ENCODE peak calls at places on chromosome 2, in five cellular contexts. C, Y, P, Z and T are unnamed samples.

GRCh38 chr2:183172220-183172887 is 48.1 kb downstream of the NUP35 start:
- DNase-seq in P (no peak), Y (no peak), Z (no peak), C (peak; percentile 55), T (no peak)

GRCh38 chr2:120711694-120712093 is 24.0 kb upstream of the GLI2 start:
- DNase-seq in C (no peak), Z (no peak), Y (no peak), P (no peak), T (no peak)

GRCh38 chr2:65370387-65371093 is 61.9 kb downstream of the SPRED2 start:
- DNase-seq in C (no peak), Z (peak; percentile 30), P (peak; percentile 93), Y (peak; percentile 49), T (no peak)

GRCh38 chr2:26735883-26736588 is 28.0 kb upstream of the SLC35F6 start:
- DNase-seq in P (peak; percentile 48), Z (no peak), C (no peak), Y (no peak), T (peak; percentile 57)

GRCh38 chr2:74440378-74441110 is 1.2 kb downstream of the RTKN start:
- DNase-seq in Y (peak; percentile 92), C (peak; percentile 92), Z (no peak), P (peak; percentile 95), T (peak; percentile 99)

GRCh38 chr2:65661980-65662653 is 229.7 kb upstream of the SPRED2 start:
- DNase-seq in C (no peak), Z (no peak), P (no peak), Y (no peak), T (no peak)

GRCh38 chr2:158600155-158600802 is 143.5 kb downstream of the PKP4 start:
- DNase-seq in Z (no peak), P (no peak), Y (no peak), C (no peak), T (no peak)

GRCh38 chr2:122451040-122451439 is 695.6 kb downstream of the TSN start:
- DNase-seq in P (peak; percentile 47), C (no peak), Y (peak; percentile 14), Z (no peak), T (peak; percentile 6)

GRCh38 chr2:133970641-133971040 is 283.2 kb upstream of the MGAT5 start:
- DNase-seq in Y (no peak), P (no peak), Z (no peak), C (no peak), T (no peak)

GRCh38 chr2:241379481-241380480 is 23.7 kb downstream of the FARP2 start:
- DNase-seq in Y (no peak), Z (no peak), P (no peak), C (no peak), T (no peak)

GRCh38 chr2:36455788-36456187 is 100.2 kb downstream of the CRIM1 start:
- DNase-seq in Y (no peak), P (no peak), C (no peak), Z (no peak), T (no peak)

GRCh38 chr2:162072181-162072702 is 1.8 kb downstream of the DPP4 start:
- DNase-seq in C (no peak), P (peak; percentile 59), Y (no peak), Z (no peak), T (no peak)

GRCh38 chr2:203484266-203485112 is 50.6 kb downstream of the RAPH1 start:
- DNase-seq in Y (peak; percentile 11), C (no peak), Z (peak; percentile 40), P (peak; percentile 46), T (no peak)

GRCh38 chr2:63440612-63441011 is 147.7 kb downstream of the WDPCP start:
- DNase-seq in P (no peak), Z (no peak), Y (no peak), C (no peak), T (no peak)

GRCh38 chr2:157627594-157628281 is 926 bp downstream of the ACVR1C start:
- DNase-seq in C (no peak), Z (no peak), P (no peak), Y (no peak), T (no peak)

GRCh38 chr2:200747668-200748618 is 63.8 kb upstream of the BZW1 start:
- DNase-seq in P (peak; percentile 99), Y (no peak), C (no peak), Z (no peak), T (no peak)

GRCh38 chr2:60551241-60552095 is 2.0 kb downstream of the BCL11A start:
- DNase-seq in P (no peak), C (peak; percentile 64), Y (no peak), Z (no peak), T (peak; percentile 62)

GRCh38 chr2:120395221-120395620 is 49.3 kb downstream of the INHBB start:
- DNase-seq in C (peak; percentile 46), P (no peak), Y (no peak), Z (no peak), T (no peak)

GRCh38 chr2:75021672-75022071 is 63.2 kb downstream of the POLE4 start:
- DNase-seq in Z (no peak), P (peak; percentile 91), C (no peak), Y (no peak), T (no peak)

GRCh38 chr2:121955313-121956211 is 200.1 kb downstream of the TSN start:
- DNase-seq in Z (no peak), C (no peak), Y (no peak), P (no peak), T (peak; percentile 56)

GRCh38 chr2:240224676-240225075 is 84.2 kb upstream of the OTOS start:
- DNase-seq in Z (no peak), C (no peak), P (no peak), Y (no peak), T (no peak)

GRCh38 chr2:222943820-222944219 is 83.0 kb downstream of the ACSL3 start:
- DNase-seq in Z (no peak), P (no peak), C (no peak), Y (no peak), T (no peak)

GRCh38 chr2:129797489-129798300 is 181.8 kb upstream of the RAB6C start:
- DNase-seq in Y (no peak), P (no peak), Z (no peak), C (no peak), T (no peak)

GRCh38 chr2:129722306-129723020 is 257.0 kb upstream of the RAB6C start:
- DNase-seq in Z (no peak), P (no peak), C (no peak), Y (no peak), T (no peak)

GRCh38 chr2:146748046-146748445 is 1096.8 kb upstream of the ACVR2A start:
- DNase-seq in Z (no peak), C (no peak), P (no peak), Y (no peak), T (no peak)

GRCh38 chr2:78861546-78861945 is 164.0 kb upstream of the REG3G start:
- DNase-seq in Y (peak; percentile 24), C (no peak), Z (no peak), P (peak; percentile 51), T (peak; percentile 16)

DNA sequence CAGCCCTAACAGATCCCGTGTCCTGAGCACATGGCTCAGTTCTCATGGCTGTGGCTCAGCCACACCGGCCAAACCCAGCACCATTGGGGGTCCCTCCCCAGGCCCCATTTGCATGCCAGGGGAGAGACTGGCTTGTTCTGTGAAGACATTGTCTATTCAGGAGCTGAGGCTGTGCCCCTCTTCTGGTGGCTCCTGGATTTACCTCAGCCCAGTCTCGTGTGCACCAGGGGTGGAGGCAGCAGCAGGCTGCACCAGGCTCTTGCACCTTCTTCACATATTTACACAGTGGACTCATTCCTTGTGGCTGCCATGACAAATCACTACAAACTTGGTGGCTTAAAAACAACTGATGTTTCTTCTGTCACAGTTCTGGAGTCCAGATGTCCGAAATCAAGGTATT is 92.4 kb upstream of the ITGA6 start:
- DNase-seq in Z (no peak), Y (no peak), P (no peak), C (no peak), T (no peak)
- H2AFZ ChIP-seq in Z (no peak overlapping the region), Y (no peak overlapping the region), P (no peak overlapping the region), C (no peak overlapping the region), T (no peak overlapping the region)

GRCh38 chr2:181438298-181438697 is 18.9 kb upstream of the ITGA4 start:
- DNase-seq in C (no peak), P (no peak), Z (no peak), Y (no peak), T (no peak)
- TF ChIP-seq GABPA in C (no peak), P (no peak), Z (no peak), Y (no peak), T (no peak)

GRCh38 chr2:168561991-168562390 is 105.9 kb downstream of the CERS6 start:
- DNase-seq in Y (no peak), C (no peak), Z (no peak), P (no peak), T (no peak)

GRCh38 chr2:168565112-168565511 is 109.0 kb downstream of the CERS6 start:
- DNase-seq in P (no peak), Z (no peak), C (no peak), Y (no peak), T (no peak)

GRCh38 chr2:168560817-168561485 is 104.9 kb downstream of the CERS6 start:
- DNase-seq in Y (no peak), Z (no peak), P (no peak), C (no peak), T (no peak)

GRCh38 chr2:168564641-168565040 is 108.6 kb downstream of the CERS6 start:
- DNase-seq in C (no peak), P (no peak), Y (no peak), Z (no peak), T (no peak)

DNA sequence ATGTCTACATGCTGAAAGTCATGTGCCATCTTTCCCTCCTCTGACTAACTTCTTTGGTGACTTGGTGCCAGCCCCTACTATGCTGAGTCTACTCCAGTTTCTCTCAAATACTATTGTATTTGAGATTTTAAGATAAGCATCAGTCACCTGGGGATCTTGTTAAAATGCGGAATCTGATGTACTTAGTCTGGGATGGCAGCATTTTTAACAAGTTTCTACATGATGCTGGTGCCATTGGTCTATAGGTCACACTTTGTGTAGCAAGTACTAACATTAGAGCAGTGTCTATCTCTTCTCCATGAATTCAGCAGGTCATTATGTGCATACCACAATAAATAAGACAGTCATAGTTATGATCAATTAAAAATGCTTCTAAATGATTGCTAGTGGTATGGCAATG is 106.9 kb downstream of the CERS6 start:
- DNase-seq in Z (no peak), C (no peak), P (no peak), Y (no peak), T (no peak)
- TF ChIP-seq USF2 in Z (no peak), C (no peak), P (no peak), Y (no peak), T (no peak)

GRCh38 chr2:168793596-168793995 is 8.8 kb upstream of the NOSTRIN start:
- DNase-seq in P (no peak), Y (no peak), C (no peak), Z (no peak), T (no peak)

GRCh38 chr2:168797286-168797655 is 5.2 kb upstream of the NOSTRIN start:
- DNase-seq in Y (peak; percentile 78), P (no peak), Z (no peak), C (no peak), T (no peak)

GRCh38 chr2:168796583-168797285 is 5.7 kb upstream of the NOSTRIN start:
- DNase-seq in C (no peak), Z (no peak), P (no peak), Y (peak; percentile 85), T (no peak)

GRCh38 chr2:168798076-168798887 is 4.2 kb upstream of the NOSTRIN start:
- DNase-seq in P (no peak), Z (no peak), Y (peak; percentile 95), C (no peak), T (no peak)

DNA sequence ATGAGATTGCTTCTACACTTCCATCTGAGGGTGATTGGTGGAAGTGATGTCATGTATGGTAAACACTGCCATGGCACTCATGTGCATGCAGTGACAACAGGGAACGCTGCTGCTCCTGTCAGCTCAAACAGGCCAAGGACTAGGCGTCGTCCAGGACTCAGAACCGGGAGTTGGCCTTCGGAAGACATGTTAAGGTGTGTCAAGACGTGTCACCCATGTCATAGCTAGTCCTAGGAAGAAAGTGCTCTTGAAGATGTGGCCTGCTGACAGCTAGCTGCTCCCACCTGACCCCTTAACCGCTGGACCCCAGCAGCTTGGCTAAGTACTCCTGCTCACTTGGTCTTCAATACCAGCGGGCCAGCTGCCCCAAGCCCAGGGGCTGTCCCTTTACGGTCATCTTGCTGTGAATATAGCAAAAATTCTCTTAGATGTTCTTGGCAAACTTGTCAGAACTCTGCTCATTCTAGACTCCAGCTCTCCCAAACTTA is 6.3 kb upstream of the NOSTRIN start:
- DNase-seq in Y (peak; percentile 59), Z (no peak), C (no peak), P (no peak), T (no peak)
- H2AFZ ChIP-seq in Y (peak overlapping the region; percentile 82), Z (no peak overlapping the region), C (no peak overlapping the region), P (no peak overlapping the region), T (no peak overlapping the region)